ENCODE peak calls at places on chromosomes 12 and 14, in four cellular contexts. O is mesendoderm, G is A549, Q is psoas muscle. E is an unnamed sample. For H3K4me1, the result is how much of the 10 kb centered on the place peaks cover.

GRCh38 chr14:29085546-29085945 is 319.0 kb downstream of the FOXG1 start:
- DNase-seq in O (peak), G (peak), Q (no peak), E (no peak)

GRCh38 chr14:103512701-103513611 is 9.7 kb downstream of the CKB start:
- DNase-seq in O (no peak), G (no peak), Q (peak), E (peak)

GRCh38 chr14:69694730-69695663 is 71.9 kb upstream of the SRSF5 start:
- DNase-seq in O (no peak), G (no peak), Q (no peak), E (no peak)

GRCh38 chr12:31506907-31507306 is 84.0 kb downstream of the DENND5B start:
- DNase-seq in O (peak), G (no peak), Q (no peak), E (peak)

GRCh38 chr12:132646850-132647249 is 28.3 kb downstream of the P2RX2 start:
- DNase-seq in O (no peak), G (no peak), Q (no peak), E (no peak)

GRCh38 chr14:49303952-49304516 is 282.1 kb downstream of the RPS29 start:
- DNase-seq in O (peak), G (no peak), Q (no peak), E (peak)

GRCh38 chr14:40394634-40395340 is 962.6 kb upstream of the FBXO33 start:
- DNase-seq in O (no peak), G (no peak), Q (no peak), E (peak)

GRCh38 chr12:77888611-77889010 is 57.9 kb downstream of the NAV3 start:
- DNase-seq in O (no peak), G (peak), Q (no peak), E (peak)

GRCh38 chr12:129145381-129145780 is 292.1 kb downstream of the GLT1D1 start:
- DNase-seq in O (no peak), G (no peak), Q (no peak), E (no peak)

GRCh38 chr14:27727371-27727770 is 1039.2 kb upstream of the FOXG1 start:
- DNase-seq in O (no peak), G (no peak), Q (no peak), E (no peak)

GRCh38 chr14:59123975-59124374 is 64.5 kb upstream of the DAAM1 start:
- DNase-seq in O (peak), G (peak), Q (no peak), E (no peak)

GRCh38 chr12:130715150-130715995 is 726 bp downstream of the RIMBP2 start:
- DNase-seq in O (peak), G (no peak), Q (no peak), E (no peak)

GRCh38 chr12:42741771-42742510 is 152.4 kb upstream of the PRICKLE1 start:
- DNase-seq in O (peak), G (no peak), Q (no peak), E (no peak)

GRCh38 chr12:122871851-122872785 is 23.8 kb downstream of the VPS37B start:
- DNase-seq in O (peak), G (no peak), Q (no peak), E (peak)

GRCh38 chr12:1845427-1845826 is 25.1 kb downstream of the LRTM2 start:
- DNase-seq in O (no peak), G (no peak), Q (no peak), E (no peak)

GRCh38 chr14:81330619-81331122 is 69.5 kb downstream of the STON2 start:
- DNase-seq in O (no peak), G (no peak), Q (no peak), E (peak)

GRCh38 chr12:2959508-2960431 is 573 bp downstream of the TEAD4 start:
- DNase-seq in O (peak), G (peak), Q (peak), E (peak)

GRCh38 chr14:35342160-35343010 is 50.2 kb downstream of the PSMA6 start:
- DNase-seq in O (no peak), G (no peak), Q (peak), E (no peak)

GRCh38 chr12:97323154-97323553 is 139.4 kb upstream of the RMST start:
- DNase-seq in O (peak), G (no peak), Q (no peak), E (no peak)

GRCh38 chr14:88590173-88590572 is 27.3 kb downstream of the ZC3H14 start:
- DNase-seq in O (no peak), G (peak), Q (no peak), E (no peak)

GRCh38 chr12:45327823-45328383 is 112.0 kb downstream of the ANO6 start:
- DNase-seq in O (peak), G (no peak), Q (no peak), E (no peak)

GRCh38 chr14:104731249-104731924 is 7.4 kb downstream of the ADSS1 start:
- DNase-seq in O (peak), G (peak), Q (no peak), E (no peak)
- H3K4me1 ChIP-seq in O (under half), G (under half), Q (half or more), E (under half)

GRCh38 chr12:57580466-57580795 is 10.6 kb upstream of the PIP4K2C start:
- DNase-seq in O (no peak), G (no peak), Q (no peak), E (no peak)

GRCh38 chr12:57582440-57582839 is 8.6 kb upstream of the PIP4K2C start:
- DNase-seq in O (no peak), G (no peak), Q (no peak), E (no peak)

GRCh38 chr12:57579677-57580465 is 11.1 kb upstream of the PIP4K2C start:
- DNase-seq in O (no peak), G (no peak), Q (no peak), E (no peak)

GRCh38 chr12:57583008-57583831 is 7.8 kb upstream of the PIP4K2C start:
- DNase-seq in O (peak), G (peak), Q (no peak), E (no peak)

DNA sequence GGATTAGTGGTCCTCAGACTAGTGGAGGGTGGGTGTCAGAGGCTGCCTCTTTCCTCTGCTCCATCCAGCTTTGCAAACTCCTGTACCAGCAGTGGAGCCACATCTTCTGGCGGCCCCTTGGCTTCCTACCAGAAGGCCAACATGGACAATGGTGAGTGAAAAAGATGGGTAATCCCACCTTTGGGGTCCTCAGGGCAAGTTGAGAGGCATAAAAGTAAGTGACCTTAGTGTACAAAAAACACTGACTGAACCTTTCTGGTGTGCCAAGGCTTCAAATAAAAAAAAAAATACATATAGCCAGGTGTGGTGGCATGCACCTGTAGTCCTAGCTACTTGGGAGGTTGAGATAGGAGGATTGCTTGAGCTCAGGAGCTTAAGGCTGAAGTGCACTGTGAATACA is 9.2 kb upstream of the PIP4K2C start:
- DNase-seq in O (no peak), G (no peak), Q (no peak), E (no peak)
- H3K4me1 ChIP-seq in O (under half), G (under half), Q (under half), E (under half)

DNA sequence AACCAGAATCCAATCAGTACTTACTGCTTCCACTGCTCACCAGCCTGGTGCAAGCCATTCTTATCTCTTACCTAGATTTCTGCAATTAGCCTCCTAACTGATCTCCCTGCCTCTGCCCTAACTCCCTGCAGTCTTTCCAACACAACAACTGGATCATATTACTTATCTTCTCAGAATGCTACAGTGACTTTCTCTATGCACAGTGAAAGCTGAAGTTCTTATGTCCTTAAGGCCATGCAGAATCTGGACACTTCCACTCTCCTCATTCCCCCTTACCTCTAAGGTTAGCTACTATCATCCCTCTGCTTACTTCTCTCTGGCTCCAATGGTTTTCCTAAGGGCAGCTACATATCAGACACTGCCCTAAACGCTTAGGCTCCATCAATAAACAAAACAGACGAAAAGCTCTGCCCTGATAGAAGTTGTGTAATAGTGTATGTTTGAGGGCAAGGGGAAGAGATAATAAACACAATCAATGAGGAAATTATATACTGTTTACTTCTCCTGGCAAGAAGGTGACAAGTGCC is 4.0 kb downstream of the KTN1 start:
- DNase-seq in O (peak), G (no peak), Q (no peak), E (no peak)
- H3K4me1 ChIP-seq in O (under half), G (half or more), Q (half or more), E (half or more)

GRCh38 chr14:77041837-77042557 is 13.5 kb upstream of the IRF2BPL start:
- DNase-seq in O (no peak), G (no peak), Q (peak), E (peak)

GRCh38 chr14:77040309-77040994 is 11.9 kb upstream of the IRF2BPL start:
- DNase-seq in O (peak), G (peak), Q (peak), E (peak)

GRCh38 chr14:77039285-77040058 is 11.0 kb upstream of the IRF2BPL start:
- DNase-seq in O (no peak), G (no peak), Q (no peak), E (no peak)

GRCh38 chr14:77040059-77040308 is 11.5 kb upstream of the IRF2BPL start:
- DNase-seq in O (no peak), G (no peak), Q (no peak), E (no peak)

DNA sequence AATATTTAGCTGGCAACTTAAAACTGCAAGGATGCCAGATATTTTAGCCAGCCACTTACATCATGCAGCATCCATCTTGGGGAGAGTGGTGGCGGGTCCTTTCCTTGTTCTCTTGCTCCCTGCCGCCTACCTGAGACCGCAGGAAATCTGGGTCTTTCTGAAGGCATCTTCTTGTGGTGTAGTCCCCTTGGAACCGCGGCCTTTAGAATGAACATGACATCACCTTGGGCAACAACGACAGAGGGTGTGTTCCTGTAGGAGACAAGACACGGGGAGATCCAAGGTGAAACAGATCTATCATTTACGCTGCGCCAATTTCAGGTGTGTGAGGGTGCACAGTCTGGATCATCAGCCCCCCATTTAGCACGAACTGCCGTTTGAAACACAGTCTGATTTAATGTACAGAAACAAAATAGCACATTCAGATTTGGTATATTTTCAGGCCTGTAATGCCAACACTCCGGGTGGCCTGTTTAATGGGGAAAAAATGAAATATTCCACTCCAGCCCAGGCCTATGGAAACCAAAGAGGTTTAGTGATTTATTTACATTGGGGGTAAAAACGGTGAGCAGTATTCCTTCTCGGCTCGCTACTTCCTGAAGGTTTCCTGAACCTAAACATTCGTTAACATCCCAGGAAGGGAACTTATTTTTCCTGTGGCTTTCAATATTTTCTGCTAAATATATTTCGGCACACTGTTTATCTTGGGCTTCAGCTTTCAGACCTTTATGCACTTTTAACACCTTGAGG is 12.7 kb upstream of the IRF2BPL start:
- DNase-seq in O (peak), G (no peak), Q (no peak), E (no peak)
- H3K4me1 ChIP-seq in O (under half), G (half or more), Q (half or more), E (half or more)

GRCh38 chr12:89737000-89737399 is 28.4 kb upstream of the ATP2B1 start:
- DNase-seq in O (no peak), G (no peak), Q (no peak), E (no peak)
- H3K4me1 ChIP-seq in O (under half), G (under half), Q (under half), E (under half)

GRCh38 chr14:75144944-75145343 is 18.1 kb upstream of the NEK9 start:
- DNase-seq in O (no peak), G (no peak), Q (no peak), E (no peak)
- H3K4me1 ChIP-seq in O (under half), G (under half), Q (under half), E (under half)

GRCh38 chr14:71536015-71536535 is 396.2 kb upstream of the RGS6 start:
- DNase-seq in O (no peak), G (no peak), Q (no peak), E (no peak)

GRCh38 chr14:71532790-71533189 is 399.4 kb upstream of the RGS6 start:
- DNase-seq in O (no peak), G (no peak), Q (no peak), E (no peak)

GRCh38 chr14:71533396-71533795 is 398.8 kb upstream of the RGS6 start:
- DNase-seq in O (no peak), G (no peak), Q (no peak), E (no peak)

GRCh38 chr14:71533800-71534199 is 398.4 kb upstream of the RGS6 start:
- DNase-seq in O (no peak), G (no peak), Q (no peak), E (no peak)

GRCh38 chr14:71534506-71534905 is 397.7 kb upstream of the RGS6 start:
- DNase-seq in O (no peak), G (no peak), Q (no peak), E (no peak)
- H3K4me1 ChIP-seq in O (under half), G (under half), Q (under half), E (under half)

GRCh38 chr12:108627134-108627920 is 6.4 kb downstream of the SELPLG start:
- DNase-seq in O (no peak), G (no peak), Q (no peak), E (no peak)

GRCh38 chr12:108629156-108629555 is 4.5 kb downstream of the SELPLG start:
- DNase-seq in O (no peak), G (no peak), Q (no peak), E (no peak)

GRCh38 chr12:108630481-108631207 is 3.0 kb downstream of the SELPLG start:
- DNase-seq in O (no peak), G (no peak), Q (no peak), E (peak)

GRCh38 chr12:108633081-108633533 is 587 bp downstream of the SELPLG start:
- DNase-seq in O (no peak), G (no peak), Q (no peak), E (no peak)

DNA sequence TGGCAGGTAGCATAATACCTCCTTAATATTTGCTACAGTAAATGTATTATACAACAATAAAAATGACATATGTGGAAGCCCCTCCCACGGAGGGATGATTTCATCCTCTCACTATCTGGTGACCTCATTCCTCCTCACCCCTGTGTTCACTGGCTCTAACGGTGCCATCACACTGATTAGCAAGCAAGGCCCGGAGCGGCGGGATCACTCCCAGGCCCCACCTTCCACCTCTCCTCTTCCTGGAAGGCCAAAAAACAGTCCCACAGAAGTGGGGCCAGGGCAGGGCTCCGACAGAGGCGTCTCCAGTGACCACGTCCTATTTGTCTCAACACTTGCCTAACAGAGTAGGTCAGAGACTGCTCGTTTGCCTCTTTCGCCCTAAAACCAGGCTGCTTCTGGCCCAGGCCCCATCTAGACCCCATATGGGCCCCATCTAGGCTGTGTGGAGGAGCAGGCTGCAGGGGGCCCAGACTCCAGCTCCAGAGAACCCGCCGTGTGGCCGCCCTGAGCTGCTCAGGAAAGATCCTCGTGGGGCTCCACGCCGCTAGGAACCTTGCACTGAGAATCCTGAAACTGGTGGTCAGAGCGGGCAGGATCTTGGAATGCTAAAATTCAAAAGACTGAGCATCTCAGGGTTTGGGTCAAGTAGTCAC is 3.7 kb downstream of the SELPLG start:
- DNase-seq in O (peak), G (no peak), Q (no peak), E (peak)
- H3K4me1 ChIP-seq in O (under half), G (under half), Q (under half), E (under half)

GRCh38 chr14:95522556-95522955 is 6.1 kb upstream of the SYNE3 start:
- DNase-seq in O (no peak), G (no peak), Q (no peak), E (no peak)
- H3K4me1 ChIP-seq in O (under half), G (under half), Q (under half), E (under half)

GRCh38 chr14:67698179-67698578 is 2.6 kb upstream of the RDH11 start:
- DNase-seq in O (no peak), G (no peak), Q (no peak), E (no peak)

GRCh38 chr14:67694791-67695393 is 672 bp downstream of the RDH11 start:
- DNase-seq in O (peak), G (peak), Q (peak), E (peak)

GRCh38 chr14:67695394-67695949 is at the start of gene RDH11:
- DNase-seq in O (peak), G (peak), Q (peak), E (peak)

GRCh38 chr14:67697006-67697405 is 1.4 kb upstream of the RDH11 start:
- DNase-seq in O (no peak), G (no peak), Q (no peak), E (no peak)
- H3K4me1 ChIP-seq in O (under half), G (under half), Q (under half), E (under half)